ENCODE peak calls at places on chromosomes 4 and X, in seven cellular contexts. V, A, J, X, B, F and I are unnamed samples.
A peak's percentile ranks its signal among the peaks of the same experiment; 100 is the strongest.

GRCh38 chr4:159926871-159927270 is 824.0 kb downstream of the RAPGEF2 start:
- DNase-seq in V (no peak), A (no peak), J (peak; percentile 7), X (no peak), B (peak; percentile 45), F (no peak), I (no peak)

GRCh38 chr4:114890773-114891172 is 222.6 kb downstream of the NDST4 start:
- DNase-seq in V (no peak), A (no peak), J (no peak), X (no peak), B (peak; percentile 22), F (no peak), I (no peak)

GRCh38 chr4:82555279-82555678 is 6.5 kb downstream of the TMEM150C start:
- DNase-seq in V (no peak), A (no peak), J (no peak), X (peak; percentile 51), B (no peak), F (no peak), I (no peak)

GRCh38 chrX:108439961-108440696 is 491 bp downstream of the COL4A5 start:
- DNase-seq in V (no peak), A (no peak), J (no peak), X (peak; percentile 34), B (no peak), F (peak; percentile 37), I (no peak)

GRCh38 chrX:153417637-153418036 is 6.4 kb downstream of the ZFP92 start:
- DNase-seq in V (no peak), A (no peak), J (no peak), X (no peak), B (no peak), F (no peak), I (no peak)

GRCh38 chr4:116395408-116395807 is 690.0 kb downstream of the TRAM1L1 start:
- DNase-seq in V (no peak), A (no peak), J (no peak), X (no peak), B (no peak), F (no peak), I (no peak)

GRCh38 chr4:88033309-88033708 is 25.9 kb downstream of the PKD2 start:
- DNase-seq in V (no peak), A (peak; percentile 66), J (peak; percentile 74), X (peak; percentile 81), B (peak; percentile 62), F (peak; percentile 76), I (no peak)

GRCh38 chr4:168335621-168336020 is 17.1 kb upstream of the DDX60 start:
- DNase-seq in V (no peak), A (no peak), J (no peak), X (no peak), B (peak; percentile 53), F (no peak), I (peak; percentile 21)

GRCh38 chr4:102339018-102339417 is 6.3 kb downstream of the SLC39A8 start:
- DNase-seq in V (no peak), A (no peak), J (peak; percentile 28), X (no peak), B (no peak), F (no peak), I (no peak)

GRCh38 chrX:151227637-151228036 is 51.3 kb downstream of the GPR50 start:
- DNase-seq in V (no peak), A (no peak), J (no peak), X (peak; percentile 44), B (no peak), F (no peak), I (no peak)

GRCh38 chr4:184421558-184422155 is 52.7 kb downstream of the IRF2 start:
- DNase-seq in V (no peak), A (no peak), J (no peak), X (no peak), B (no peak), F (no peak), I (no peak)

GRCh38 chr4:119212964-119213606 is 572 bp downstream of the USP53 start:
- DNase-seq in V (peak; percentile 96), A (peak; percentile 73), J (peak; percentile 78), X (peak; percentile 90), B (peak; percentile 97), F (peak; percentile 96), I (peak; percentile 83)

GRCh38 chr4:24230955-24231354 is 341.1 kb upstream of the PPARGC1A start:
- DNase-seq in V (no peak), A (no peak), J (no peak), X (no peak), B (no peak), F (no peak), I (no peak)

GRCh38 chr4:162957521-162958143 is 209.1 kb downstream of the NAF1 start:
- DNase-seq in V (no peak), A (no peak), J (no peak), X (no peak), B (no peak), F (no peak), I (no peak)

GRCh38 chrX:119606508-119607389 is 525 bp upstream of the NKRF start:
- DNase-seq in V (no peak), A (no peak), J (no peak), X (no peak), B (peak; percentile 92), F (no peak), I (no peak)

GRCh38 chr4:45183905-45184304 is 457.5 kb upstream of the GNPDA2 start:
- DNase-seq in V (no peak), A (no peak), J (no peak), X (no peak), B (no peak), F (no peak), I (no peak)

GRCh38 chr4:56158483-56158882 is 209.7 kb downstream of the CEP135 start:
- DNase-seq in V (no peak), A (no peak), J (no peak), X (no peak), B (no peak), F (no peak), I (no peak)

GRCh38 chr4:86893136-86893535 is 914 bp upstream of the C4orf36 start:
- DNase-seq in V (no peak), A (no peak), J (no peak), X (no peak), B (no peak), F (no peak), I (no peak)

GRCh38 chr4:86895692-86896488 is 3.7 kb upstream of the C4orf36 start:
- DNase-seq in V (no peak), A (peak; percentile 62), J (peak; percentile 82), X (peak; percentile 90), B (peak; percentile 78), F (peak; percentile 85), I (peak; percentile 29)

GRCh38 chr4:86894465-86894864 is 2.2 kb upstream of the C4orf36 start:
- DNase-seq in V (no peak), A (no peak), J (peak; percentile 72), X (no peak), B (no peak), F (peak; percentile 63), I (no peak)

GRCh38 chr4:86891785-86892638 is at the start of gene C4orf36:
- DNase-seq in V (peak; percentile 37), A (peak; percentile 18), J (peak; percentile 81), X (peak; percentile 90), B (peak; percentile 38), F (peak; percentile 42), I (no peak)

GRCh38 chr4:86892639-86892965 is 380 bp upstream of the C4orf36 start:
- DNase-seq in V (no peak), A (no peak), J (no peak), X (no peak), B (no peak), F (no peak), I (no peak)
- H3K4me3 ChIP-seq in V (peak overlapping the region; percentile 55), A (no peak overlapping the region), J (peak overlapping the region; percentile 78), X (peak overlapping the region; percentile 69), B (peak overlapping the region; percentile 63), F (peak overlapping the region; percentile 71), I (peak overlapping the region; percentile 73)

DNA sequence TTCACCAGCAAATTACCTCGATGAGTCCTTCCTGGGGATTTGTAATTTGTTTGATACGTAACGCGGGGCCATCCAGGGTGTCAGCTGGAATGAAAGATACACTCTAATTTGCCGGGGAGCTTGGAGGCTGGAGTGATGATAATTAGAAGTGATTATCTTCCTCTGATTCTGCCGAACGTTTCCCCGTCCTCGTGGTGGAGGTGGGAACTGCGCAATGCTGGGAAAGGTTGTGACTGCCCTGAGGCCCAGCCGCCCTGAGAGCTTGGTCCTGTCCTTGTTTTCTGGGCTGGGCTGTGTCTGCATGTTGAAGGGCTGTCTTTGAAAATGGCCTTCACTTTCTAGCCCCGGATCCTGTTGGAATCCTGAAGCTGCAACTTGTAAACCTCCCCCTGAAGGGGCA is 48.0 kb downstream of the SORCS2 start:
- DNase-seq in V (no peak), A (no peak), J (no peak), X (no peak), B (no peak), F (no peak), I (no peak)
- H3K4me3 ChIP-seq in V (no peak overlapping the region), A (no peak overlapping the region), J (no peak overlapping the region), X (no peak overlapping the region), B (no peak overlapping the region), F (no peak overlapping the region), I (no peak overlapping the region)

DNA sequence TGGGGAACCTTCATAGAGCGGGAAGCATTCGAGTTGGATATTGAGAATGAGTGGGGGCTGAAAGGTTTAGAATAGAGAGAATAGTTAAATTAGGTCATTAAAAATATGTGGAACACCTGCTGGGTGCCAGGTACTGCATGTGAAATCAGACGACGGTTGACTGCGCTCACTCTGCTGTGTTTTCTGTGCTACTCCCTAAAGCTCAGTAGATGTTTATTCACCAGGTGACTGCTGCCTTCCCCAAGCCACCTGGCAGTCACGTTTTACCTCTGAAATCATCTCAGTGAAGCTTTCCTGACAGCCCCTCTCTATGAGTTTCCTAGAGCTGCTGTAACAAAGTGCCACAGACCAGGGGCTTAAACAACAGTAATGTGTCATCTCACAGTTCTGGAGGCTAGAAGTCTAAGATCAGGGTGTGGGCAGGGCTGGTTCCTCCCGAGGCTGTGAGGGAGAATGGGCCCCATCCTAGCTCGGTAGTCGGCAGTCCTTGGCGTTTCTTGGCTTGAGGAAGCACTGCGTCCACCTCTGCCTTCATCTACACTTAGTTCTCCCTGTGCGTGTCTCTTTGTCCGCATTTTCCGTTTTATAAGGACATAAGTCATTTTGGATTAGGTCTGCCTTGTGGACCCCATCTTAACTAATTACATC is 25.3 kb downstream of the ADD1 start:
- DNase-seq in V (no peak), A (no peak), J (no peak), X (no peak), B (no peak), F (no peak), I (no peak)
- H3K4me3 ChIP-seq in V (peak overlapping the region; percentile 34), A (no peak overlapping the region), J (no peak overlapping the region), X (peak overlapping the region; percentile 41), B (no peak overlapping the region), F (peak overlapping the region; percentile 36), I (no peak overlapping the region)

GRCh38 chr4:78938474-78938867 is 767 bp downstream of the PAQR3 start:
- DNase-seq in V (no peak), A (no peak), J (no peak), X (no peak), B (no peak), F (peak; percentile 8), I (no peak)

GRCh38 chr4:78939667-78940008 is 400 bp upstream of the PAQR3 start:
- DNase-seq in V (no peak), A (no peak), J (no peak), X (no peak), B (no peak), F (no peak), I (no peak)

GRCh38 chr4:78936989-78937388 is 2.2 kb downstream of the PAQR3 start:
- DNase-seq in V (no peak), A (no peak), J (no peak), X (peak; percentile 44), B (no peak), F (no peak), I (no peak)

GRCh38 chr4:78938868-78939666 is at the start of gene PAQR3:
- DNase-seq in V (peak; percentile 84), A (peak; percentile 88), J (peak; percentile 86), X (peak; percentile 90), B (peak; percentile 79), F (peak; percentile 75), I (peak; percentile 43)

GRCh38 chr4:78937837-78938236 is 1.4 kb downstream of the PAQR3 start:
- DNase-seq in V (no peak), A (no peak), J (peak; percentile 18), X (no peak), B (no peak), F (peak; percentile 54), I (no peak)
- H3K4me3 ChIP-seq in V (peak overlapping the region; percentile 83), A (peak overlapping the region; percentile 87), J (peak overlapping the region; percentile 93), X (peak overlapping the region; percentile 70), B (no peak overlapping the region), F (no peak overlapping the region), I (no peak overlapping the region)